ENCODE peak calls at places on chromosome 7, in ten cellular contexts. O is cardiac fibroblast, A is astrocyte, U is OCI-LY7, N is AG04449, G is body of pancreas, B is glutamatergic neuron, S is thoracic aorta, W is RWPE1, D is right lobe of liver. L is an unnamed sample.

GRCh38 chr7:136874393-136875032 is 6.1 kb downstream of the CHRM2 start:
- DNase-seq in W (no peak), A (peak), N (no peak), B (no peak), U (peak), G (no peak), O (peak), S (no peak), D (no peak), L (peak)

GRCh38 chr7:47153571-47153970 is 428.3 kb downstream of the TNS3 start:
- DNase-seq in B (no peak), A (peak), G (peak), N (no peak), O (no peak), S (no peak), U (peak), W (no peak), D (peak), L (no peak)

GRCh38 chr7:28921822-28922221 is 36.3 kb downstream of the TRIL start:
- DNase-seq in W (peak), A (peak), D (no peak), G (peak), U (peak), N (no peak), O (peak), B (peak), S (no peak), L (peak)

GRCh38 chr7:150738092-150739044 is 1.1 kb downstream of the GIMAP5 start:
- DNase-seq in G (no peak), N (no peak), A (no peak), W (peak), D (no peak), U (no peak), S (no peak), B (no peak), O (no peak), L (peak)

GRCh38 chr7:142414135-142414534 is 156.3 kb upstream of the PRSS58 start:
- DNase-seq in U (no peak), G (no peak), B (no peak), O (no peak), D (no peak), N (no peak), W (no peak), S (no peak), A (no peak), L (no peak)

GRCh38 chr7:16354573-16354972 is 66.8 kb downstream of the CRPPA start:
- DNase-seq in B (no peak), N (no peak), S (no peak), U (no peak), G (no peak), D (no peak), A (no peak), W (no peak), O (no peak), L (no peak)

GRCh38 chr7:46725136-46725535 is 804.1 kb upstream of the IGFBP3 start:
- DNase-seq in B (no peak), S (no peak), A (no peak), N (no peak), U (no peak), O (no peak), D (no peak), G (no peak), W (no peak), L (peak)

GRCh38 chr7:131196808-131197207 is 130.9 kb upstream of the MKLN1 start:
- DNase-seq in D (no peak), U (no peak), A (peak), W (no peak), G (no peak), B (peak), S (no peak), N (no peak), O (peak), L (no peak)

GRCh38 chr7:738241-738640 is 11.2 kb upstream of the PRKAR1B start:
- DNase-seq in D (no peak), U (no peak), G (no peak), N (no peak), B (no peak), A (no peak), W (no peak), O (no peak), S (no peak), L (no peak)

GRCh38 chr7:70744414-70744942 is 387.5 kb upstream of the GALNT17 start:
- DNase-seq in O (no peak), S (no peak), N (no peak), W (no peak), D (no peak), A (no peak), G (no peak), U (no peak), B (no peak), L (no peak)

GRCh38 chr7:92625617-92626016 is 35.4 kb upstream of the FAM133B start:
- DNase-seq in D (no peak), N (no peak), G (no peak), S (no peak), W (peak), A (no peak), O (no peak), U (no peak), B (no peak), L (no peak)

GRCh38 chr7:44184221-44184873 is 4.9 kb downstream of the GCK start:
- DNase-seq in D (no peak), A (peak), N (peak), G (no peak), S (no peak), B (no peak), O (peak), U (no peak), W (peak), L (peak)

GRCh38 chr7:7534031-7534430 is 1.6 kb downstream of the COL28A1 start:
- DNase-seq in G (no peak), A (no peak), S (no peak), O (no peak), D (no peak), N (no peak), B (no peak), W (no peak), U (no peak), L (no peak)

GRCh38 chr7:114048386-114049235 is 129.8 kb upstream of the PPP1R3A start:
- DNase-seq in G (no peak), A (peak), O (peak), B (no peak), S (no peak), U (peak), W (peak), N (no peak), D (peak), L (peak)

GRCh38 chr7:113086431-113086888 is at the start of gene GPR85:
- DNase-seq in O (peak), U (no peak), D (peak), S (no peak), W (peak), N (no peak), A (peak), B (peak), G (peak), L (peak)

GRCh38 chr7:71637578-71637977 is 505.6 kb downstream of the GALNT17 start:
- DNase-seq in A (peak), G (no peak), B (peak), O (peak), W (no peak), S (no peak), U (no peak), D (no peak), N (no peak), L (no peak)

GRCh38 chr7:40546616-40547501 is 412.1 kb downstream of the SUGCT start:
- DNase-seq in G (no peak), W (no peak), N (no peak), B (no peak), O (peak), S (no peak), D (no peak), A (no peak), U (no peak), L (no peak)

GRCh38 chr7:6453737-6454136 is 6.0 kb upstream of the DAGLB start:
- DNase-seq in O (peak), W (peak), S (no peak), U (no peak), N (peak), D (no peak), A (peak), B (no peak), G (no peak), L (peak)

GRCh38 chr7:113730309-113730955 is 188.4 kb downstream of the PPP1R3A start:
- DNase-seq in S (no peak), U (no peak), B (no peak), O (peak), D (no peak), W (no peak), A (peak), N (peak), G (no peak), L (peak)

GRCh38 chr7:24797270-24797669 is 40.0 kb upstream of the GSDME start:
- DNase-seq in U (no peak), G (no peak), O (no peak), D (no peak), N (no peak), S (no peak), W (no peak), B (no peak), A (no peak), L (no peak)

GRCh38 chr7:63900394-63901203 is 98.0 kb upstream of the ZNF722 start:
- DNase-seq in D (peak), A (no peak), G (peak), U (no peak), N (no peak), S (peak), O (no peak), W (no peak), B (no peak), L (no peak)

GRCh38 chr7:44565097-44565794 is 8.5 kb downstream of the DDX56 start:
- DNase-seq in W (peak), G (peak), N (no peak), D (peak), S (no peak), B (peak), A (no peak), U (peak), O (peak), L (peak)

GRCh38 chr7:147894271-147894670 is 696.3 kb upstream of the C7orf33 start:
- DNase-seq in B (no peak), W (no peak), A (no peak), O (peak), U (no peak), N (no peak), S (no peak), D (no peak), G (no peak), L (no peak)

GRCh38 chr7:134367956-134368749 is 51.4 kb upstream of the SLC35B4 start:
- DNase-seq in U (no peak), A (no peak), B (no peak), W (no peak), D (no peak), G (no peak), S (no peak), O (no peak), N (no peak), L (peak)

GRCh38 chr7:50633414-50633710 is 68.2 kb upstream of the DDC start:
- DNase-seq in G (no peak), N (no peak), U (no peak), A (no peak), S (no peak), B (no peak), D (no peak), O (no peak), W (no peak), L (peak)

GRCh38 chr7:43721193-43721806 is 8.0 kb downstream of the COA1 start:
- DNase-seq in S (no peak), N (no peak), O (peak), U (peak), B (no peak), G (no peak), D (no peak), W (peak), A (peak), L (peak)

GRCh38 chr7:1849351-1849951 is 179.4 kb downstream of the ELFN1 start:
- DNase-seq in G (no peak), B (peak), D (peak), W (no peak), N (no peak), S (no peak), U (no peak), A (no peak), O (no peak), L (no peak)

GRCh38 chr7:76064208-76064970 is 16.5 kb downstream of the MDH2 start:
- DNase-seq in G (no peak), A (no peak), W (no peak), D (no peak), O (no peak), S (no peak), U (no peak), B (no peak), N (no peak), L (no peak)

GRCh38 chr7:36109013-36109627 is 43.9 kb upstream of the EEPD1 start:
- DNase-seq in W (no peak), G (no peak), N (no peak), U (no peak), S (no peak), A (no peak), D (no peak), B (no peak), O (no peak), L (no peak)

GRCh38 chr7:135238112-135238744 is 4.6 kb downstream of the STRA8 start:
- DNase-seq in B (no peak), N (no peak), G (no peak), D (no peak), S (no peak), A (no peak), U (peak), O (no peak), W (no peak), L (peak)

GRCh38 chr7:26863504-26864308 is 684 bp downstream of the SKAP2 start:
- DNase-seq in G (no peak), N (no peak), W (no peak), B (no peak), A (peak), O (peak), D (no peak), U (peak), S (no peak), L (no peak)

GRCh38 chr7:16739863-16740622 is 13.5 kb upstream of the TSPAN13 start:
- DNase-seq in A (peak), O (peak), N (peak), D (no peak), B (no peak), S (no peak), G (no peak), U (no peak), W (peak), L (peak)

GRCh38 chr7:132433286-132433685 is 143.0 kb downstream of the PLXNA4 start:
- DNase-seq in O (no peak), W (no peak), U (no peak), S (no peak), N (no peak), A (no peak), B (no peak), D (no peak), G (no peak), L (no peak)

GRCh38 chr7:155738652-155739537 is 73.4 kb downstream of the SHH start:
- DNase-seq in N (peak), D (peak), G (peak), U (peak), O (peak), A (peak), S (no peak), B (peak), W (peak), L (peak)

GRCh38 chr7:95955748-95956147 is 183.4 kb downstream of the DYNC1I1 start:
- DNase-seq in G (no peak), A (no peak), B (no peak), D (no peak), S (no peak), W (no peak), U (no peak), N (no peak), O (no peak), L (no peak)

GRCh38 chr7:78359836-78360235 is 561.3 kb downstream of the PHTF2 start:
- DNase-seq in B (no peak), A (no peak), W (no peak), U (no peak), S (no peak), O (no peak), G (no peak), N (no peak), D (no peak), L (no peak)

GRCh38 chr7:1735262-1735661 is 65.2 kb downstream of the ELFN1 start:
- DNase-seq in A (no peak), D (no peak), U (no peak), B (no peak), O (no peak), S (no peak), N (no peak), G (no peak), W (no peak), L (no peak)

GRCh38 chr7:150989456-150989855 is 1.4 kb upstream of the NOS3 start:
- DNase-seq in G (no peak), O (no peak), S (no peak), D (peak), A (no peak), B (no peak), N (no peak), W (no peak), U (no peak), L (no peak)

DNA sequence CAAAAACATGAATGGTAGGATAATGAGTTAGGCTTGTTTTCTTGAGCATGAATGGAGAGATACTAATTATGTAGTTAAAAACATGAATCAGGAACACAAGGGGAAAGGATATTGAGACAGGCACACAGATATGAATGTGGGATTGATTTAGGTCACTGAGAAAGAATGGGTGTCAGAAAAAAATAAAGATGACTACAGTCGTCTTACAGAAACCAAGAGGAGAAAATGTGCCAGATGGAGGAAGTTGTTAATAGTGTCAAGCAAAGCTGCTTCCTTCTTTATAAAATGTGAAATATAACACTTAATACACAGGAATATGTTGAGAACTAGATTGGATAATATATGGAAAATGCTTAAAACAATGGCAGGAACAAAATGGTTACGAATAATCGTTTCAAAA is 173.3 kb upstream of the BET1 start:
- DNase-seq in O (no peak), B (no peak), U (no peak), S (no peak), G (no peak), D (no peak), A (no peak), N (no peak), W (no peak), L (no peak)
- TF ChIP-seq CTCF in O (no peak), B (no peak), U (no peak), S (no peak), G (no peak), D (no peak), A (no peak), N (no peak), W (no peak), L (no peak)

DNA sequence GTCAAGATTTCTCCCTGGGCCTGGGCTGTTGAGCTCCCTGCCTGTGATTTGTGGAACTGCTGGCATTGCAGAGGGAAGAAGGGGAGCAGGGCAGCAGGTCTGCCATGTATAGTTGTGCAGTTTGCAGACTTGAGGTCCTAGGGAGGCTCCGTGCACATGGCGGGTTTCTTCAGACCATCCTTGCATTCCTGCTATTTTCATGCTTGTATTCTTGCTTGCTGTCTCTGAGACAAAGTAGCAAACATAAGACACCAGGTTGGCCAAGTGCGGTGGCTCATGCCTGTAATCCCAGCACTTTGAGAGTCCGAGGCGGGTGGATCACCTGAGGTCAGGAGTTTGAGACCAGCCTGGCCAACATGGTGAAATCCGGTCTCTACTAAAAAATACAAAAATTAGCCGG is 61.1 kb downstream of the NPTX2 start:
- DNase-seq in B (no peak), A (no peak), W (no peak), D (no peak), N (no peak), S (no peak), G (no peak), O (no peak), U (no peak), L (no peak)
- TF ChIP-seq CTCF in B (no peak), A (no peak), W (no peak), D (no peak), N (no peak), S (no peak), G (no peak), O (no peak), U (no peak), L (no peak)

DNA sequence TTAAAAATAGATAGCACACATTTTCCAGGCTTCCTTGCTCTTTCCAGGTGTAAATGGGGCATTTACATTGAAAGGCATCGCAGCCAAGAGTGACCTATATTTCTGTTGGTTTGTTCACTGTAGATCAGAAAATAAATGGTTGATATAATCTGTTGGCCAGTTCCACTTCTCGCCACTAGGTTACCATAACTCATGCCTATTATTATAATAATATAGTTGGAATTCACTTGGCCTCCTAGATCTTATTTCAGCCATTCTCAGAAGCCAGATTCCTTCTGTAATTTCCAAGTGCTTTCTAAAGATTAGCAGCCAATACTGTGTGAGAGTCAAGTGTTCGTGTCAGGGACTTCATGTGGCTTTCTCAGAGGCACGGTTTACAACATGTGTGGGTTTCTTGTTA is 179.5 kb downstream of the DNAH11 start:
- DNase-seq in N (no peak), B (no peak), D (no peak), G (no peak), O (no peak), U (no peak), A (no peak), S (no peak), W (peak), L (no peak)
- TF ChIP-seq CTCF in N (no peak), B (peak), D (no peak), G (no peak), O (peak), U (peak), A (peak), S (peak), W (peak), L (no peak)

DNA sequence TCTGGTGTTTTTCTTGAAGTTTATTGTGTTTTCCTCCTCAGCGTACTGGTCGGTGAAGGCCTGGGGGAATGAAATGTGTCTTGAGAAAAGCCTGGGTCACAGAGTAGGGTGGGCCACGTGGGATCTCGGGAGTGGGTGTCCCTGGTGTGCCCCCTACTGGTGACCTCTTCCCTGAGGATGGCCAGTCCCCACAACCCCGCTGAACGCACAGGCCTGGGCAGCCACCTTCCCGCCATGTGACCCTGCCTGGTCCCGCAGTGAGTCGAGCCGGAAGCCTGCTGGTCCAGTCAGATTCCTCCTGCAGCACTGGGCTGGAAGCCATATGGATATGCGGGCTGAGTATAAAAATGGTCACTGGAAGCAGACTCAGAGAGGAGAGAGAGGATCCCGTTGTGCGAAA is 52.9 kb upstream of the GNA12 start:
- DNase-seq in G (no peak), N (no peak), U (no peak), S (no peak), A (no peak), D (no peak), W (no peak), O (no peak), B (no peak), L (no peak)
- TF ChIP-seq CTCF in G (no peak), N (no peak), U (peak), S (no peak), A (no peak), D (no peak), W (no peak), O (no peak), B (no peak), L (no peak)

DNA sequence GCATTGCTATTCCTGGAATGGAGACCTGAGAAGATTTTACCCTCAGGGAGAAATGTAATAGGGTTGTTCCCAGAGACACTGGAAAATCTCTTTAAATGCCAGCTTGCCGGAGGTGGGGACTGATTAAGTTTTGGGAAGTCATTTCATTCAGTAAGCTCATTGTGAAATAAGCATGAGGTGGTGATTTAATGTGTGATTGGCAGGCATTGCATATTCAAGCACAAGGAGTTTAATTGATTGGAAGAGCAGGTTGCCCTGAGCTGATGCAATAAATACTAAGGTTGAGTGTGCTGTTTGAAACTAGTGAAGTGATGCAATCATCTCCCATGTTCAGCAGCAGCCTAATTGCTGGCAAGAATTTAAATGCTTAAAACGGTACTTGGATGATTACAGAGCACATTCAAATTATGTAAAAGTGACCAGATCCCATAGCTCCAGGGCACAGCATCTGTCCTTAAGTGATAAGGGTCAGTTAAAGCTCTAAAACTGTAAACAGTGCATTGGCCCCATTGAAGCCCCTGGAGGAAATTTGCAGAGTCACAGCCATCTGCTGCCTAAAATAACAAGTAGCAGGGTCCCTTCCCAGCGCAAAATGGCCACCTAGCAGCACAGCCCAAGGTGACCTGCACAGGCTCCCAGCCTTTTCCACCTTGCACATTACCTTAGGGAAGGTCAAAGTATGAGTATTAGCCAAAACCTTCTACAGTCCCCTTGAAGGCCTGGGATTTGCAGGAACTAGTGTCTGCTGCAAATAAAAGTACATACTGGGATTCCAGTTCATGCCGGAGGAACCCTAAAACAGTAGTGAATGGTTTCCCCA is 92.1 kb downstream of the CCDC71L start:
- DNase-seq in S (no peak), G (no peak), N (peak), B (peak), W (peak), D (no peak), O (peak), U (peak), A (peak), L (peak)
- TF ChIP-seq CTCF in S (no peak), G (no peak), N (no peak), B (peak), W (no peak), D (no peak), O (no peak), U (no peak), A (no peak), L (no peak)

L was measured in MCF 10A.